ENCODE peak calls at places on chromosomes 3 and 15, in eight cellular contexts. B, V, S, I, Y, L, J and G are unnamed samples.

GRCh38 chr15:90871097-90871715 is 2.8 kb downstream of the FURIN start:
- DNase-seq in B (no peak), V (no peak), S (no peak), I (peak), Y (peak), L (peak), J (no peak), G (peak)

GRCh38 chr3:851098-851790 is 241.6 kb upstream of the CNTN6 start:
- DNase-seq in B (no peak), V (peak), S (peak), I (no peak), Y (peak), L (peak), J (no peak), G (peak)

GRCh38 chr3:118970819-118971218 is 63.8 kb downstream of the IGSF11 start:
- DNase-seq in B (no peak), V (no peak), S (no peak), I (no peak), Y (no peak), L (no peak), J (no peak), G (no peak)

GRCh38 chr3:125318859-125319258 is 56.3 kb downstream of the ZNF148 start:
- DNase-seq in B (no peak), V (no peak), S (no peak), I (no peak), Y (no peak), L (peak), J (no peak), G (no peak)

GRCh38 chr3:172156309-172156998 is 117.1 kb downstream of the FNDC3B start:
- DNase-seq in B (no peak), V (peak), S (no peak), I (peak), Y (no peak), L (peak), J (no peak), G (peak)

GRCh38 chr15:25812845-25813244 is 50.3 kb downstream of the ATP10A start:
- DNase-seq in B (no peak), V (no peak), S (no peak), I (no peak), Y (no peak), L (no peak), J (no peak), G (no peak)

GRCh38 chr3:37214076-37214475 is 39.7 kb upstream of the LRRFIP2 start:
- DNase-seq in B (no peak), V (peak), S (peak), I (no peak), Y (no peak), L (peak), J (no peak), G (peak)

GRCh38 chr3:32146669-32147315 is 40.4 kb downstream of the GPD1L start:
- DNase-seq in B (no peak), V (no peak), S (peak), I (no peak), Y (no peak), L (no peak), J (peak), G (peak)

GRCh38 chr3:170862618-170863374 is 7.2 kb downstream of the RPL22L1 start:
- DNase-seq in B (peak), V (no peak), S (no peak), I (peak), Y (no peak), L (peak), J (no peak), G (peak)

GRCh38 chr15:100873029-100873677 is 6.5 kb upstream of the ALDH1A3 start:
- DNase-seq in B (peak), V (peak), S (peak), I (peak), Y (peak), L (peak), J (peak), G (peak)

GRCh38 chr15:31352283-31352880 is 25.7 kb downstream of the KLF13 start:
- DNase-seq in B (peak), V (no peak), S (no peak), I (peak), Y (peak), L (no peak), J (no peak), G (no peak)

GRCh38 chr3:198109883-198110282 is 149.9 kb downstream of the LMLN start:
- DNase-seq in B (no peak), V (no peak), S (no peak), I (no peak), Y (no peak), L (no peak), J (no peak), G (no peak)

GRCh38 chr15:33443699-33444098 is 132.9 kb downstream of the RYR3 start:
- DNase-seq in B (no peak), V (no peak), S (no peak), I (no peak), Y (no peak), L (no peak), J (no peak), G (no peak)

GRCh38 chr3:120560304-120561250 is 35.6 kb upstream of the NDUFB4 start:
- DNase-seq in B (no peak), V (peak), S (peak), I (no peak), Y (no peak), L (no peak), J (no peak), G (peak)

GRCh38 chr3:24963762-24964625 is 464.1 kb upstream of the RARB start:
- DNase-seq in B (peak), V (no peak), S (peak), I (peak), Y (peak), L (peak), J (peak), G (no peak)

GRCh38 chr15:22918056-22918455 is 62.1 kb downstream of the CYFIP1 start:
- DNase-seq in B (peak), V (no peak), S (peak), I (peak), Y (no peak), L (no peak), J (no peak), G (no peak)

GRCh38 chr15:89814112-89814742 is 425 bp downstream of the ANPEP start:
- DNase-seq in B (no peak), V (peak), S (no peak), I (peak), Y (no peak), L (no peak), J (no peak), G (no peak)

GRCh38 chr15:44102675-44103254 is 92.3 kb downstream of the FRMD5 start:
- DNase-seq in B (peak), V (no peak), S (peak), I (peak), Y (no peak), L (no peak), J (peak), G (no peak)

GRCh38 chr15:51620647-51621046 is 1.9 kb downstream of the DMXL2 start:
- DNase-seq in B (no peak), V (no peak), S (no peak), I (no peak), Y (no peak), L (no peak), J (no peak), G (no peak)

GRCh38 chr3:145698252-145698651 is 462.7 kb downstream of the PLOD2 start:
- DNase-seq in B (no peak), V (no peak), S (no peak), I (peak), Y (no peak), L (no peak), J (peak), G (no peak)

GRCh38 chr3:67509471-67510075 is 144.8 kb downstream of the SUCLG2 start:
- DNase-seq in B (peak), V (peak), S (no peak), I (peak), Y (no peak), L (no peak), J (no peak), G (no peak)

GRCh38 chr15:32716960-32717289 is 879 bp upstream of the GREM1 start:
- DNase-seq in B (no peak), V (no peak), S (no peak), I (no peak), Y (no peak), L (no peak), J (no peak), G (no peak)

GRCh38 chr15:78004919-78005634 is 72.4 kb downstream of the TBC1D2B start:
- DNase-seq in B (peak), V (no peak), S (peak), I (peak), Y (no peak), L (peak), J (peak), G (no peak)

GRCh38 chr15:101025896-101026631 is 106.9 kb downstream of the LRRK1 start:
- DNase-seq in B (no peak), V (peak), S (no peak), I (no peak), Y (no peak), L (no peak), J (no peak), G (peak)

GRCh38 chr15:75531041-75531450 is 48.1 kb downstream of the PTPN9 start:
- DNase-seq in B (peak), V (no peak), S (peak), I (peak), Y (no peak), L (peak), J (no peak), G (no peak)

GRCh38 chr3:102756706-102757105 is 321.9 kb downstream of the ZPLD1 start:
- DNase-seq in B (no peak), V (no peak), S (no peak), I (no peak), Y (no peak), L (no peak), J (no peak), G (no peak)

GRCh38 chr3:80238606-80239005 is 470.8 kb upstream of the ROBO1 start:
- DNase-seq in B (no peak), V (no peak), S (no peak), I (no peak), Y (no peak), L (no peak), J (peak), G (no peak)

GRCh38 chr15:89143503-89144162 is 55.4 kb downstream of the ABHD2 start:
- DNase-seq in B (peak), V (no peak), S (peak), I (peak), Y (no peak), L (no peak), J (peak), G (no peak)

GRCh38 chr3:157290761-157291160 is 130.8 kb upstream of the CCNL1 start:
- DNase-seq in B (peak), V (no peak), S (peak), I (peak), Y (no peak), L (no peak), J (no peak), G (no peak)

GRCh38 chr3:173552526-173552925 is 155.0 kb downstream of the NLGN1 start:
- DNase-seq in B (peak), V (peak), S (no peak), I (peak), Y (no peak), L (peak), J (peak), G (peak)

GRCh38 chr3:37974121-37974927 is 16.3 kb upstream of the VILL start:
- DNase-seq in B (peak), V (peak), S (peak), I (peak), Y (peak), L (peak), J (peak), G (peak)

DNA sequence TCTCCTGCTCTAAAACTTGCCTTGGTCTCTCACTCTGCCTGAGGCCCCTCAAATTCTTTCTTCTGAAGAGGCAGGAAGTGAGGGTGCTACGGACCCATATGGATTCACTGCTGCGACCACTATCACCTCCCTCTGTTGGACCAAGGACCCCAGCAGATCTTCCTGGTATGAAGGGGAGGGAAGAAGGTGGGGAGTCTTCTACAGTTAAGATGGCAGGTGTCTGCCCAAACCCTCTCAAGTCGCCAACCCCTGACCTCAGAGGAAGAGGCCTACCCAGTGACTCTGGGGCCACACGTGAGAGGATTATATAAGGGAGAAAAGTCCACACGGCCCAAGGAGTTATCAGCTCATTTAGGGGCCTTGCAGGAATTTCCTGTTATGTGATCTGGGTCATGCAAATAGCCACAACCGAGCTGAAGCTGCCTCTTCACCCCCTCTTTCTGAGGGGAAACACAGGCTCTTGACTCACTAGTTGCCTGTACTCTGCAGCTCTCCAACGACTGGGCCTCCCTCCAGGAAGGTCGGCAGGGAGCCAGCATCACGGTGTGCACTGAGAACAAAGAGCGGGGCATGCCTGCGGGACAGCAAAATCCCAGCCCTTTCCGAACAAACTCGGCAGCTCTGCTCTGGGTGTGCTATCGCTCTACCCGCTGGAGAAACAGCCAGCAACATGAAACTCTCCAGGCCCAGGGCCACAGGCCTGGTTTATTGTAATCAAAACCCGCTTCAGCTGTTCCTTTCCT is 116.0 kb downstream of the XXYLT1 start:
- DNase-seq in B (peak), V (no peak), S (peak), I (peak), Y (no peak), L (peak), J (peak), G (peak)
- H3K9ac ChIP-seq in B (peak), V (no peak), S (peak), I (peak), Y (no peak), L (peak), J (peak), G (no peak)

GRCh38 chr15:73802336-73803105 is 49.4 kb upstream of the INSYN1 start:
- DNase-seq in B (no peak), V (no peak), S (no peak), I (no peak), Y (no peak), L (no peak), J (no peak), G (no peak)

GRCh38 chr15:73804421-73804820 is 51.3 kb upstream of the INSYN1 start:
- DNase-seq in B (no peak), V (no peak), S (no peak), I (no peak), Y (no peak), L (no peak), J (no peak), G (no peak)

GRCh38 chr15:73805504-73806089 is 52.4 kb upstream of the INSYN1 start:
- DNase-seq in B (no peak), V (no peak), S (no peak), I (no peak), Y (no peak), L (no peak), J (no peak), G (no peak)

GRCh38 chr15:73800662-73801345 is 47.7 kb upstream of the INSYN1 start:
- DNase-seq in B (peak), V (no peak), S (peak), I (peak), Y (no peak), L (no peak), J (peak), G (no peak)

DNA sequence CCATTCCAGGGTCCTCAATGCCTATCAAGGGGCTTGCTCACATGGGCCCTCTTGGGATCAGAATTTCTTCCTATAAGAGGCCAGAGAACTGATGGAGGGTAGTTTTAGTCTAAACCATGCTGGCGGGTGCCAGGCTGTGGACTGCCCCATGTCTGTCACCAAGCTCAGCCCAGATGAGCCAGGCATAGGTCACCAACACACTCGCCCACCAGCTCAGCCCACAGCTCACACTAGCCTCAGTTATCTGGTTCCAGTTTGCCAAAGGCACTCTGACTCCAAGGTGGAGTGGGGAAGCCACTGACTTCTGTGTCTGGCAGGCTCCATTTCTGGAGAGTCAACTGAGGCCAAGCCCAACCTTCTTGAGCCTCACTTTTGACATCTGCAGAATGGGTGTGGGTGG is 50.7 kb upstream of the INSYN1 start:
- DNase-seq in B (no peak), V (no peak), S (no peak), I (no peak), Y (no peak), L (no peak), J (no peak), G (no peak)
- H3K27ac ChIP-seq in B (no peak), V (no peak), S (no peak), I (no peak), Y (no peak), L (no peak), J (no peak), G (no peak)

DNA sequence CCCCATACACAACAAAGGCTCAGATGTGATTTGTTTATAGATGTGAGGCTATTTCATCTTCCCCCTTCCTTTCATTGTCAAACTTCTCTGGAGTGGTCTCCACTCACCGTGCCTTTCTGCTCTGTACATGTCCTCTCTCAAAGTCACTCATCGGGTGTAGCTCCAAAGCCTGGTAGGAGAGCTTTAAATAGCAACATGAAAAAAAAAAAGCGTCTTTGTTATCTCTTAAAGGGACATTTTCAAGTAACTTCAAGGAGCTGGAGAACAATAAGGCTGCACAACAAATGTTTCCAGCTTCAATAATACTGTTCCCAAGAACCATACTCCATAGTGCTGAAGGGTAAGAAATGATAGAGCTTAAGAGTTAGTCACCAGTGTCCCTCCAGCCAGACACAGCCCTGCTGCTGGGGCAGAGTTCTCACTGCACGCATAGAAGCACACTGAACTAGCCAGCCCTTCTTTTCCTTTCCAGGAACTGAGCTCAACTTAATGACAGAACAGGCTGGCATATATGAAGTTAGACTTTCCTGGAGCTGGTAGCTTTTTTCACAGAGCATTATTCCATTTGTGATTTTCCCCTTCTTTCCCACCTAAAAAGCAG is 8.1 kb downstream of the FBXO40 start:
- DNase-seq in B (no peak), V (no peak), S (no peak), I (peak), Y (peak), L (no peak), J (peak), G (no peak)
- H3K9ac ChIP-seq in B (no peak), V (no peak), S (no peak), I (no peak), Y (no peak), L (no peak), J (no peak), G (no peak)

GRCh38 chr3:27025718-27026117 is 343.5 kb downstream of the NEK10 start:
- DNase-seq in B (no peak), V (peak), S (no peak), I (no peak), Y (no peak), L (peak), J (no peak), G (peak)
- H3K27ac ChIP-seq in B (no peak), V (no peak), S (no peak), I (no peak), Y (no peak), L (no peak), J (no peak), G (no peak)

GRCh38 chr3:127174284-127174683 is 18.6 kb upstream of the PRR23E start:
- DNase-seq in B (no peak), V (peak), S (no peak), I (no peak), Y (no peak), L (no peak), J (no peak), G (no peak)

GRCh38 chr3:127173516-127174166 is 19.3 kb upstream of the PRR23E start:
- DNase-seq in B (no peak), V (peak), S (no peak), I (no peak), Y (no peak), L (no peak), J (no peak), G (peak)

GRCh38 chr3:127171721-127172120 is 21.2 kb upstream of the PRR23E start:
- DNase-seq in B (no peak), V (peak), S (no peak), I (no peak), Y (no peak), L (no peak), J (no peak), G (no peak)

GRCh38 chr3:127172211-127172610 is 20.7 kb upstream of the PRR23E start:
- DNase-seq in B (no peak), V (peak), S (no peak), I (no peak), Y (no peak), L (no peak), J (no peak), G (peak)

DNA sequence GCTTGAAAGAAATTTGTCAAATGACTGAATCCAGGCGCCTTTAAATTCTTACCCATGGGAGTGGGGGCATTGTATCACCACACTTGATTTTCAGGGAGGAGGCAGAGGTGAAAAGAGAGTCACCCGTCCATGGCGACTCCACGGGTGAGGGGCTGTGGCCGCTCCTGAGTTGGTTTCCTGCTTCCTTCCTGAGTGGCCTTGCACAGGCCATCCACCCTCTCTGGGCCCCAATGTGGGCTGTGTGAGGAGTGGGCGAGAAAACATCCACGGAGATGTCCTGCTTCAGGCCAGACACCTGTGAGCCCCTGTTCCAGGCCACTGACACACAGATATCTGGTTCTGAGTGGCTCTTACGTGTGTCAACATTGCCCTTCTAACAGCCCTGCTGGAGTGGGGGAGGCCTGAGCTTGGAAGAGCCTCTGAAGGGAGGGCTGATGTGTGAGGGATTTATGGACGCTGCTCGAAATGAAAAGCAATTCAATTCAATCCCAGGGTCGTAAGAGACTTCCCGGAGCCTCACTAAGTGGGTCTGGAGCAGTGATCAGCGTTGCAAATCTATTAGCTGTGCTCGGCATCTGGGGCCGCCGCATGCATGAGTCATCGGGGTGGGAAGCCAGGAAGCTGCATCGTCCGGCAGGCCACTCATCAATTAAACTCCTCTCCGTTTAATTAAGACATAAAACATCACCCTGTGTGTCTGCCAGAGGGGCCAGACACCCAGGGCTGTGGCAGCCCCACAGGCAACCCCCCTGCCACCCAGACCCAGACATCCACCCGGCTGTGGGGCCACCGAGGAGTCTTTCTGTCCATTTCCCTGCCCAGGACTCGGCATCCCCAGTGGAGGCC is 20.0 kb upstream of the PRR23E start:
- DNase-seq in B (peak), V (peak), S (peak), I (peak), Y (no peak), L (peak), J (peak), G (peak)
- H3K9ac ChIP-seq in B (no peak), V (no peak), S (no peak), I (no peak), Y (no peak), L (peak), J (no peak), G (no peak)

GRCh38 chr3:72153477-72154314 is 368.7 kb upstream of the PROK2 start:
- DNase-seq in B (no peak), V (no peak), S (no peak), I (peak), Y (no peak), L (no peak), J (no peak), G (no peak)
- H3K27ac ChIP-seq in B (no peak), V (no peak), S (no peak), I (no peak), Y (no peak), L (no peak), J (no peak), G (no peak)